ENCODE peak calls at places on chromosomes 5 and 9, in eight cellular contexts. F is fibroblast of mammary gland, H is lower lobe of right lung, T is ovary, O is fibroblast of the aortic adventitia, I is brain microvascular endothelial cell, C is right lobe of liver, N is spleen. Y is an unnamed sample.

GRCh38 chr5:114361724-114362196 is at the start of gene KCNN2:
- DNase-seq in F (peak; percentile 17), H (peak; percentile 69), T (peak; percentile 80), O (peak; percentile 1), I (peak; percentile 12), C (peak; percentile 88), N (peak; percentile 85), Y (no peak)

GRCh38 chr9:35923927-35924763 is 14.9 kb downstream of the SPAAR start:
- DNase-seq in F (peak; percentile 96), H (no peak), T (peak; percentile 54), O (peak; percentile 96), I (peak; percentile 96), C (no peak), N (no peak), Y (no peak)

GRCh38 chr9:95494416-95495371 is 22.1 kb downstream of the PTCH1 start:
- DNase-seq in F (no peak), H (peak; percentile 54), T (no peak), O (no peak), I (no peak), C (no peak), N (peak; percentile 94), Y (no peak)

GRCh38 chr5:150358261-150359095 is 981 bp downstream of the TCOF1 start:
- DNase-seq in F (peak; percentile 20), H (no peak), T (no peak), O (peak; percentile 20), I (no peak), C (no peak), N (no peak), Y (no peak)

GRCh38 chr9:33249087-33249657 is 9.2 kb downstream of the SPINK4 start:
- DNase-seq in F (no peak), H (no peak), T (no peak), O (no peak), I (no peak), C (no peak), N (peak; percentile 39), Y (no peak)

GRCh38 chr5:167952278-167952990 is 339.0 kb upstream of the WWC1 start:
- DNase-seq in F (no peak), H (no peak), T (no peak), O (no peak), I (no peak), C (no peak), N (no peak), Y (no peak)

GRCh38 chr5:157858527-157859226 is at the start of gene CLINT1:
- DNase-seq in F (peak; percentile 78), H (peak; percentile 96), T (peak; percentile 93), O (peak; percentile 77), I (peak; percentile 77), C (peak; percentile 95), N (peak; percentile 99), Y (peak; percentile 97)

GRCh38 chr9:75372499-75373268 is 284.4 kb downstream of the OSTF1 start:
- DNase-seq in F (no peak), H (no peak), T (no peak), O (no peak), I (peak; percentile 39), C (no peak), N (no peak), Y (no peak)

GRCh38 chr9:124399323-124399962 is 15.8 kb downstream of the PSMB7 start:
- DNase-seq in F (peak; percentile 75), H (no peak), T (no peak), O (peak; percentile 77), I (peak; percentile 18), C (no peak), N (no peak), Y (no peak)

GRCh38 chr5:75620184-75620959 is 9.1 kb downstream of the ANKDD1B start:
- DNase-seq in F (no peak), H (no peak), T (no peak), O (no peak), I (no peak), C (no peak), N (no peak), Y (no peak)

GRCh38 chr5:120457839-120458507 is 6.1 kb upstream of the PRR16 start:
- DNase-seq in F (peak; percentile 75), H (peak; percentile 82), T (peak; percentile 60), O (peak; percentile 73), I (peak; percentile 62), C (peak; percentile 84), N (peak; percentile 88), Y (peak; percentile 84)

GRCh38 chr9:99231708-99232107 is 9.6 kb downstream of the SEC61B start:
- DNase-seq in F (peak; percentile 22), H (no peak), T (no peak), O (no peak), I (no peak), C (no peak), N (no peak), Y (no peak)

GRCh38 chr9:108515856-108516255 is 339.9 kb downstream of the ACTL7B start:
- DNase-seq in F (no peak), H (no peak), T (no peak), O (no peak), I (no peak), C (no peak), N (no peak), Y (no peak)

GRCh38 chr5:148482697-148483462 is 99.1 kb downstream of the FBXO38 start:
- DNase-seq in F (peak; percentile 53), H (peak; percentile 70), T (peak; percentile 36), O (peak; percentile 59), I (peak; percentile 25), C (peak; percentile 51), N (peak; percentile 84), Y (no peak)

GRCh38 chr5:19734706-19735240 is 253.2 kb downstream of the CDH18 start:
- DNase-seq in F (no peak), H (no peak), T (no peak), O (no peak), I (no peak), C (no peak), N (no peak), Y (no peak)

GRCh38 chr5:138972836-138973235 is 97.7 kb upstream of the LRRTM2 start:
- DNase-seq in F (no peak), H (no peak), T (no peak), O (no peak), I (no peak), C (no peak), N (no peak), Y (no peak)

GRCh38 chr5:179908528-179908927 is 831 bp upstream of the TBC1D9B start:
- DNase-seq in F (no peak), H (no peak), T (peak; percentile 57), O (no peak), I (no peak), C (peak; percentile 40), N (peak; percentile 81), Y (peak; percentile 92)
- TF ChIP-seq CTCF in F (peak; percentile 15), H (no peak), T (no peak), O (no peak), I (peak; percentile 45), C (no peak), N (no peak), Y (peak; percentile 11)

GRCh38 chr5:90475436-90475980 is 844 bp downstream of the POLR3G start:
- DNase-seq in F (peak; percentile 3), H (no peak), T (no peak), O (no peak), I (no peak), C (no peak), N (no peak), Y (no peak)

GRCh38 chr5:90474235-90475107 is at the start of the genes MBLAC2 and POLR3G:
- DNase-seq in F (peak; percentile 87), H (peak; percentile 94), T (peak; percentile 95), O (peak; percentile 88), I (peak; percentile 89), C (peak; percentile 95), N (peak; percentile 98), Y (peak; percentile 95)

GRCh38 chr5:90477816-90478215 is 3.2 kb downstream of the POLR3G start:
- DNase-seq in F (peak; percentile 3), H (no peak), T (no peak), O (no peak), I (no peak), C (no peak), N (no peak), Y (no peak)

GRCh38 chr5:90479611-90480385 is 5.1 kb downstream of the POLR3G start:
- DNase-seq in F (peak; percentile 67), H (no peak), T (no peak), O (no peak), I (no peak), C (no peak), N (no peak), Y (no peak)

DNA sequence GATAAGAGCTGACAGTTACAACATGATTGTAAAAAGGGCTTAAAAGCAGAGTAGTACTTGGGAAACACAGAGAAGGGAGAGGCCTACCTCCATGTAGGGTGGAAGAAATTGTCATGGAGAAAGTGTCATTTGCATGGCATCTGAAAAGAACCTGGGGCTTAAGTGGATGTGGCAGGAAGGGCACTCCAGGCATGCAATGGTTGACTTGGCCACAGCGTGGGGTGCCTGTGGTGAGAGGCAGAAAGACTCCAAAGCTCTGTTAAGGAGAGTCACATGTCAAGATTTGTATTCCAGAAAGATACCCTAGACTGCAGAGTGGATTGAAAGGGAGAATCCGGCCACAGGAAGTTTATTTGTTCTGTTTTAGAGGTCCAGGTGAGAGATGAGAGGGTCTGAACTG is 2.4 kb downstream of the POLR3G start:
- DNase-seq in F (peak; percentile 15), H (no peak), T (no peak), O (no peak), I (no peak), C (no peak), N (no peak), Y (no peak)
- TF ChIP-seq CTCF in F (no peak), H (no peak), T (no peak), O (no peak), I (peak; percentile 26), C (no peak), N (no peak), Y (no peak)

DNA sequence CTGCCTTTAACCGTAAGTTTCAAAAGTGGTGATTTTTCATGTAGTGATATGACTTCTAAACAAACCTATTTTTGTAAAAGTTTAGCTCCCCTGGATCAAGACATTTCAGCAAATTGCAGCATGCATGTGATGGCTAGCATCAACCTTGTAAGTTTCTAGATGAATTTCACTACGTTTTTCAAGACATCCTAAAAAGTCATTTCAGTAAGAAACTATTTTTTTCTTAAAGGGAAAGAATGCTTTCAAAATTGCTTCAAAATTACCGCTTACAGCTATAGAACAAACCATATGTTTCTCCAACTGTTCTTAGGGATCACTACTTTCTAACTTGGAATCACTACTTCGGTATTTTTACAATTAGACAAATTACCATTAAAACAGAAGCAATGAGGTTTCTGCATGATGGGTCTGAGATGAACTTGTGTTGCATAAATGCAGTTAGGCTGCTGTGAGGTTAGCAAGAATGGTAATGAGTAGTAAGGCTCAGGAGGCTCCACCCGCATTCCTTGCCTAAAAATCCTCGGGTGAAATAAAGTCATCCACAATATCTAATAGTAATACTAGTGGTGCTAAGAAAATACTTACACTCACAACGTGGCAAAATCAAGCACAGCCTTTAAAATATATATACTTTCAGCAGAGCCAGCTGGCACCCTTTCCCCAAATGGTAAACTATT is 53.8 kb downstream of the CDC14B start:
- DNase-seq in F (peak; percentile 46), H (no peak), T (no peak), O (peak; percentile 73), I (no peak), C (no peak), N (no peak), Y (no peak)
- TF ChIP-seq CTCF in F (no peak), H (no peak), T (no peak), O (no peak), I (no peak), C (no peak), N (no peak), Y (no peak)

DNA sequence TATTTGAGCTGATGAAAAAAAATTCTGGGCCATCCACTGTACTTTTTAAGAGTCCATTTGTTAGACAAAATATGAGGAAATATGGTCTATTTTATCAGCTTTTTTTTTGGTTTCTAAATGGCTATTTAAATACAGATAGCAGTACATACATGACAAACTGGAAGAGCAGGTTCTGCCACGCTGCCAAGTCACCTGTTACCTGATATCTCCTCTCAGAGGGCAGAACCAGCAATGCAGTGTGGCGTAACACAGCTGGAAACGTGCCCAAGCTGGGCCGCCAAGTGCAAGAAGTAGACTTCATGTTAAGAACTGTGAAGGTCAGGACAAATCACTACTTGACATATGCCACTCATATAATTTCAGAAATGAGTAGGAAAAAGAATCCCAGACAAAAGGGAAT is 8.1 kb downstream of the MCIDAS start:
- DNase-seq in F (no peak), H (peak; percentile 90), T (no peak), O (no peak), I (no peak), C (no peak), N (no peak), Y (no peak)
- TF ChIP-seq CTCF in F (no peak), H (no peak), T (no peak), O (no peak), I (no peak), C (no peak), N (no peak), Y (no peak)